ENCODE peak calls at places on chromosomes 16 and 17, in four cellular contexts. W is left ventricle myocardium inferior, N is GM23338, O is RCC 7860. B is an unnamed sample.

GRCh38 chr16:17457513-17457912 is 13.2 kb downstream of the XYLT1 start:
- DNase-seq in O (no peak), N (no peak), W (no peak), B (no peak)

GRCh38 chr16:14405611-14406537 is 224.2 kb downstream of the PARN start:
- DNase-seq in O (no peak), W (no peak), N (peak), B (no peak)

GRCh38 chr17:9484789-9485188 is 90.8 kb downstream of the STX8 start:
- DNase-seq in W (no peak), O (peak), N (no peak), B (no peak)

GRCh38 chr17:63843387-63844292 is 1.2 kb upstream of the SMARCD2 start:
- DNase-seq in W (peak), O (peak), N (no peak), B (no peak)

GRCh38 chr16:2001456-2002355 is 7.9 kb downstream of the ZNF598 start:
- DNase-seq in N (no peak), W (no peak), O (no peak), B (no peak)

GRCh38 chr16:4263504-4264436 is 9.1 kb downstream of the TFAP4 start:
- DNase-seq in W (peak), O (no peak), N (peak), B (no peak)

GRCh38 chr16:69701452-69701851 is 24.9 kb downstream of the NQO1 start:
- DNase-seq in O (no peak), N (no peak), W (no peak), B (no peak)

GRCh38 chr17:77366558-77367245 is 225.9 kb downstream of the SEC14L1 start:
- DNase-seq in W (no peak), O (peak), N (no peak), B (no peak)

GRCh38 chr17:43720311-43721060 is 38.1 kb downstream of the SOST start:
- DNase-seq in N (peak), O (no peak), W (peak), B (peak)

GRCh38 chr16:49589721-49590120 is 216.1 kb downstream of the C16orf78 start:
- DNase-seq in W (no peak), N (no peak), O (no peak), B (no peak)

GRCh38 chr16:25027781-25028180 is 12.6 kb upstream of the ARHGAP17 start:
- DNase-seq in W (no peak), O (no peak), N (no peak), B (no peak)

GRCh38 chr16:88464447-88465318 is 11.6 kb downstream of the ZFPM1 start:
- DNase-seq in O (no peak), W (no peak), N (no peak), B (no peak)

GRCh38 chr17:65657251-65657828 is 95.9 kb upstream of the AXIN2 start:
- DNase-seq in O (no peak), N (no peak), W (no peak), B (no peak)

GRCh38 chr17:68431045-68431608 is 26.2 kb downstream of the WIPI1 start:
- DNase-seq in N (no peak), W (no peak), O (no peak), B (no peak)

GRCh38 chr17:4900231-4901107 is 1.1 kb downstream of the C17orf107 start:
- DNase-seq in N (peak), W (no peak), O (no peak), B (no peak)

GRCh38 chr17:78034429-78035091 is 76.1 kb downstream of the TNRC6C start:
- DNase-seq in O (peak), N (no peak), W (no peak), B (no peak)

GRCh38 chr17:29138184-29138955 is 41.8 kb downstream of the MYO18A start:
- DNase-seq in O (peak), N (no peak), W (no peak), B (no peak)

GRCh38 chr16:31073823-31074072 is 292 bp downstream of the ZNF668 start:
- DNase-seq in N (no peak), W (no peak), O (no peak), B (no peak)

GRCh38 chr17:16072031-16072430 is 72.4 kb downstream of the TTC19 start:
- DNase-seq in N (no peak), W (no peak), O (no peak), B (no peak)

GRCh38 chr17:69222707-69223106 is 5.9 kb downstream of the ABCA10 start:
- DNase-seq in N (no peak), W (no peak), O (no peak), B (no peak)

GRCh38 chr16:4880006-4880580 is 32.8 kb downstream of the UBN1 start:
- DNase-seq in W (no peak), N (no peak), O (no peak), B (no peak)

GRCh38 chr17:36818134-36818825 is 119.0 kb upstream of the LHX1 start:
- DNase-seq in O (no peak), W (no peak), N (no peak), B (no peak)

GRCh38 chr16:73949574-73950348 is 346.9 kb upstream of the PSMD7 start:
- DNase-seq in W (no peak), N (no peak), O (peak), B (no peak)

GRCh38 chr16:86045601-86045971 is 146.6 kb downstream of the IRF8 start:
- DNase-seq in O (no peak), W (no peak), N (no peak), B (no peak)

GRCh38 chr16:50169555-50170096 is 16.5 kb downstream of the TENT4B start:
- DNase-seq in N (no peak), O (peak), W (no peak), B (no peak)

GRCh38 chr17:78965369-78965982 is 14.2 kb downstream of the LGALS3BP start:
- DNase-seq in W (no peak), N (no peak), O (no peak), B (no peak)

GRCh38 chr17:69574257-69575197 is 160.0 kb downstream of the MAP2K6 start:
- DNase-seq in O (peak), W (no peak), N (peak), B (no peak)

GRCh38 chr17:67246398-67246647 is 1.3 kb upstream of the HELZ start:
- DNase-seq in W (no peak), O (no peak), N (no peak), B (peak)

GRCh38 chr17:82320956-82321927 is 3.8 kb upstream of the CD7 start:
- DNase-seq in W (no peak), N (peak), O (no peak), B (no peak)

GRCh38 chr16:70475054-70475871 is 20.9 kb downstream of the FCSK start:
- DNase-seq in O (no peak), N (no peak), W (no peak), B (no peak)

GRCh38 chr16:57277586-57277985 is 6.9 kb downstream of the PLLP start:
- DNase-seq in O (peak), W (no peak), N (no peak), B (no peak)

GRCh38 chr17:80883831-80884735 is 107.6 kb upstream of the CHMP6 start:
- DNase-seq in O (no peak), W (no peak), N (no peak), B (no peak)

GRCh38 chr16:29975811-29976511 is 2.3 kb downstream of the TAOK2 start:
- DNase-seq in W (no peak), O (no peak), N (no peak), B (no peak)

GRCh38 chr16:27426423-27427408 is 24.7 kb downstream of the IL21R start:
- DNase-seq in N (peak), W (no peak), O (peak), B (peak)

GRCh38 chr16:72565137-72565536 is 393.2 kb upstream of the PMFBP1 start:
- DNase-seq in N (no peak), W (no peak), O (no peak), B (no peak)